ENCODE peak calls at places on chromosomes 6 and 20, in nine cellular contexts. One of them, this sample, is unnamed.

GRCh38 chr6:3838992-3839867 is 9.9 kb upstream of the FAM50B start:
- DNase-seq in CD8-positive, alpha-beta memory T cell: no peak
- DNase-seq in HL-60: no peak
- DNase-seq in PC-3: no peak
- DNase-seq in brain microvascular endothelial cell: no peak
- DNase-seq in neural progenitor cell: no peak
- DNase-seq in naive thymus-derived CD4-positive, alpha-beta T cell: no peak
- DNase-seq in cardiac muscle cell: peak; percentile 67
- DNase-seq in ovary: no peak
- DNase-seq in this sample: no peak

GRCh38 chr6:63598251-63599036 is 26.2 kb downstream of the LOC128125822 start:
- DNase-seq in CD8-positive, alpha-beta memory T cell: peak; percentile 83
- DNase-seq in HL-60: no peak
- DNase-seq in PC-3: peak; percentile 65
- DNase-seq in brain microvascular endothelial cell: peak; percentile 47
- DNase-seq in neural progenitor cell: peak; percentile 83
- DNase-seq in naive thymus-derived CD4-positive, alpha-beta T cell: peak; percentile 39
- DNase-seq in cardiac muscle cell: peak; percentile 64
- DNase-seq in ovary: peak; percentile 53
- DNase-seq in this sample: no peak

GRCh38 chr6:123810214-123810613 is 6.5 kb downstream of the NKAIN2 start:
- DNase-seq in CD8-positive, alpha-beta memory T cell: no peak
- DNase-seq in HL-60: no peak
- DNase-seq in PC-3: no peak
- DNase-seq in brain microvascular endothelial cell: no peak
- DNase-seq in neural progenitor cell: no peak
- DNase-seq in naive thymus-derived CD4-positive, alpha-beta T cell: no peak
- DNase-seq in cardiac muscle cell: no peak
- DNase-seq in ovary: no peak
- DNase-seq in this sample: no peak

GRCh38 chr6:31769684-31770371 is 7.3 kb downstream of the VWA7 start:
- DNase-seq in CD8-positive, alpha-beta memory T cell: peak; percentile 85
- DNase-seq in HL-60: peak; percentile 73
- DNase-seq in PC-3: peak; percentile 85
- DNase-seq in brain microvascular endothelial cell: peak; percentile 55
- DNase-seq in neural progenitor cell: peak; percentile 55
- DNase-seq in naive thymus-derived CD4-positive, alpha-beta T cell: peak; percentile 62
- DNase-seq in cardiac muscle cell: peak; percentile 60
- DNase-seq in ovary: no peak
- DNase-seq in this sample: peak; percentile 55

GRCh38 chr6:159460476-159460875 is 232.6 kb downstream of the SOD2 start:
- DNase-seq in CD8-positive, alpha-beta memory T cell: no peak
- DNase-seq in HL-60: no peak
- DNase-seq in PC-3: no peak
- DNase-seq in brain microvascular endothelial cell: no peak
- DNase-seq in neural progenitor cell: no peak
- DNase-seq in naive thymus-derived CD4-positive, alpha-beta T cell: no peak
- DNase-seq in cardiac muscle cell: no peak
- DNase-seq in ovary: no peak
- DNase-seq in this sample: no peak

GRCh38 chr6:137588472-137588871 is 94.3 kb upstream of the OLIG3 start:
- DNase-seq in CD8-positive, alpha-beta memory T cell: no peak
- DNase-seq in HL-60: no peak
- DNase-seq in PC-3: no peak
- DNase-seq in brain microvascular endothelial cell: no peak
- DNase-seq in neural progenitor cell: no peak
- DNase-seq in naive thymus-derived CD4-positive, alpha-beta T cell: no peak
- DNase-seq in cardiac muscle cell: no peak
- DNase-seq in ovary: no peak
- DNase-seq in this sample: no peak

GRCh38 chr20:58818585-58819285 is 32.0 kb downstream of the GNAS-AS1 start:
- DNase-seq in CD8-positive, alpha-beta memory T cell: no peak
- DNase-seq in HL-60: no peak
- DNase-seq in PC-3: peak; percentile 51
- DNase-seq in brain microvascular endothelial cell: no peak
- DNase-seq in neural progenitor cell: no peak
- DNase-seq in naive thymus-derived CD4-positive, alpha-beta T cell: no peak
- DNase-seq in cardiac muscle cell: peak; percentile 48
- DNase-seq in ovary: no peak
- DNase-seq in this sample: no peak

GRCh38 chr6:138291036-138291848 is 73.0 kb upstream of the PBOV1 start:
- DNase-seq in CD8-positive, alpha-beta memory T cell: no peak
- DNase-seq in HL-60: no peak
- DNase-seq in PC-3: no peak
- DNase-seq in brain microvascular endothelial cell: no peak
- DNase-seq in neural progenitor cell: peak; percentile 41
- DNase-seq in naive thymus-derived CD4-positive, alpha-beta T cell: no peak
- DNase-seq in cardiac muscle cell: no peak
- DNase-seq in ovary: no peak
- DNase-seq in this sample: no peak

GRCh38 chr6:148370171-148370570 is 27.5 kb downstream of the SASH1 start:
- DNase-seq in CD8-positive, alpha-beta memory T cell: no peak
- DNase-seq in HL-60: peak; percentile 56
- DNase-seq in PC-3: no peak
- DNase-seq in brain microvascular endothelial cell: no peak
- DNase-seq in neural progenitor cell: no peak
- DNase-seq in naive thymus-derived CD4-positive, alpha-beta T cell: no peak
- DNase-seq in cardiac muscle cell: no peak
- DNase-seq in ovary: no peak
- DNase-seq in this sample: no peak

GRCh38 chr6:148365037-148365436 is 22.4 kb downstream of the SASH1 start:
- DNase-seq in CD8-positive, alpha-beta memory T cell: no peak
- DNase-seq in HL-60: no peak
- DNase-seq in PC-3: no peak
- DNase-seq in brain microvascular endothelial cell: no peak
- DNase-seq in neural progenitor cell: no peak
- DNase-seq in naive thymus-derived CD4-positive, alpha-beta T cell: no peak
- DNase-seq in cardiac muscle cell: no peak
- DNase-seq in ovary: no peak
- DNase-seq in this sample: no peak

GRCh38 chr6:148359228-148359627 is 16.6 kb downstream of the SASH1 start:
- DNase-seq in CD8-positive, alpha-beta memory T cell: no peak
- DNase-seq in HL-60: peak; percentile 58
- DNase-seq in PC-3: no peak
- DNase-seq in brain microvascular endothelial cell: no peak
- DNase-seq in neural progenitor cell: no peak
- DNase-seq in naive thymus-derived CD4-positive, alpha-beta T cell: no peak
- DNase-seq in cardiac muscle cell: no peak
- DNase-seq in ovary: no peak
- DNase-seq in this sample: no peak

GRCh38 chr6:148367418-148368024 is 24.9 kb downstream of the SASH1 start:
- DNase-seq in CD8-positive, alpha-beta memory T cell: no peak
- DNase-seq in HL-60: peak; percentile 56
- DNase-seq in PC-3: peak; percentile 9
- DNase-seq in brain microvascular endothelial cell: peak; percentile 51
- DNase-seq in neural progenitor cell: peak; percentile 15
- DNase-seq in naive thymus-derived CD4-positive, alpha-beta T cell: no peak
- DNase-seq in cardiac muscle cell: peak; percentile 91
- DNase-seq in ovary: no peak
- DNase-seq in this sample: no peak

DNA sequence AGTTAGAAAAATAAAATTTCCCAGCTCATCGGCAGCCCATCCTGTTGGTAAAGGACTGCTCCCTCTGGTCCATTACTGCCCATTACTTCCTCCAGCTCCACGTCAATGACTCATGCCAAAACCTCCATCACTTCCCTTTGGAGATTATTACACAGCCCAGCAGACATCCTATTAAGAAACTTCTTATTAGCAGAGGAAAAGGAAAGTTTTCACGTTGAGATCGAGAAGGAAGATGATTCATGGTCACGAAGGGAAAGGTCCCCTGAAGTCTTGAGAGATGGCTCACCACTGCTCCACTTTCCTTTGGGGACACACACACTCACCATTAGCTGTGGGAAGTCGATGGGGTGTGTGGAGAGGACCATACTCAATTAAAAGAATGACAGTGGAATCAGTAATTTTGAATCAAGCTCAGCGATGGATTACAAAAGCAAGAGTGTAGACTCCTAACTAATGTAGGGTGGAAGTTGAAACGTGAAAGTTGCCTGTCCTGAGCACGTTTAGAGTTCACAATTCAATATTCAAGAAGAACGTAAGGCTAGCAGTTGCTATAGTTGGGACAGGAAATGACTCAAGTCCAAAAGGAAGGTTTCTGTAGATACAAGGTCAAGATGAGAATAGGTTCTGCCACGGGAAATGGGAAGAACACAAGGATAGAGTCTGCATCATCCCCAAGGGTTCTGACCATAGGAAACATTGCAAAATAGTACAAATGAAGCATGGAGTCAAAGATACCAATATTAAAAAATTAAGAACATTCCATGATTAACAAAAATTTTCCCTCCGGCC is 21.6 kb downstream of the SASH1 start:
- DNase-seq in CD8-positive, alpha-beta memory T cell: no peak
- DNase-seq in HL-60: peak; percentile 82
- DNase-seq in PC-3: no peak
- DNase-seq in brain microvascular endothelial cell: peak; percentile 72
- DNase-seq in neural progenitor cell: no peak
- DNase-seq in naive thymus-derived CD4-positive, alpha-beta T cell: no peak
- DNase-seq in cardiac muscle cell: peak; percentile 86
- DNase-seq in ovary: no peak
- DNase-seq in this sample: no peak
- H3K4me3 ChIP-seq in CD8-positive, alpha-beta memory T cell: no peak overlapping the region
- H3K4me3 ChIP-seq in HL-60: peak overlapping the region; percentile 10
- H3K4me3 ChIP-seq in PC-3: no peak overlapping the region
- H3K4me3 ChIP-seq in brain microvascular endothelial cell: peak overlapping the region; percentile 18
- H3K4me3 ChIP-seq in neural progenitor cell: no peak overlapping the region
- H3K4me3 ChIP-seq in naive thymus-derived CD4-positive, alpha-beta T cell: no peak overlapping the region
- H3K4me3 ChIP-seq in cardiac muscle cell: no peak overlapping the region
- H3K4me3 ChIP-seq in ovary: no peak overlapping the region
- H3K4me3 ChIP-seq in this sample: no peak overlapping the region

GRCh38 chr20:56932575-56933330 is 303.6 kb downstream of the TFAP2C start:
- DNase-seq in CD8-positive, alpha-beta memory T cell: no peak
- DNase-seq in HL-60: no peak
- DNase-seq in PC-3: peak; percentile 53
- DNase-seq in brain microvascular endothelial cell: no peak
- DNase-seq in neural progenitor cell: no peak
- DNase-seq in naive thymus-derived CD4-positive, alpha-beta T cell: no peak
- DNase-seq in cardiac muscle cell: no peak
- DNase-seq in ovary: no peak
- DNase-seq in this sample: no peak
- H3K27me3 ChIP-seq in CD8-positive, alpha-beta memory T cell: no peaks in the 10 kb centered on the region
- H3K27me3 ChIP-seq in HL-60: peaks cover 17% of the 10 kb centered on the region
- H3K27me3 ChIP-seq in PC-3: no peaks in the 10 kb centered on the region
- H3K27me3 ChIP-seq in brain microvascular endothelial cell: peaks cover 20% of the 10 kb centered on the region
- H3K27me3 ChIP-seq in neural progenitor cell: peaks cover 33% of the 10 kb centered on the region
- H3K27me3 ChIP-seq in naive thymus-derived CD4-positive, alpha-beta T cell: no peaks in the 10 kb centered on the region
- H3K27me3 ChIP-seq in cardiac muscle cell: peaks cover 40% of the 10 kb centered on the region
- H3K27me3 ChIP-seq in ovary: no peaks in the 10 kb centered on the region
- H3K27me3 ChIP-seq in this sample: no peaks in the 10 kb centered on the region

GRCh38 chr6:15382712-15383111 is 136.8 kb downstream of the JARID2 start:
- DNase-seq in CD8-positive, alpha-beta memory T cell: no peak
- DNase-seq in HL-60: no peak
- DNase-seq in PC-3: no peak
- DNase-seq in brain microvascular endothelial cell: no peak
- DNase-seq in neural progenitor cell: no peak
- DNase-seq in naive thymus-derived CD4-positive, alpha-beta T cell: no peak
- DNase-seq in cardiac muscle cell: no peak
- DNase-seq in ovary: no peak
- DNase-seq in this sample: no peak

GRCh38 chr6:15386756-15387112 is 140.9 kb downstream of the JARID2 start:
- DNase-seq in CD8-positive, alpha-beta memory T cell: no peak
- DNase-seq in HL-60: no peak
- DNase-seq in PC-3: no peak
- DNase-seq in brain microvascular endothelial cell: no peak
- DNase-seq in neural progenitor cell: no peak
- DNase-seq in naive thymus-derived CD4-positive, alpha-beta T cell: no peak
- DNase-seq in cardiac muscle cell: no peak
- DNase-seq in ovary: no peak
- DNase-seq in this sample: no peak

GRCh38 chr6:15385521-15385920 is 139.7 kb downstream of the JARID2 start:
- DNase-seq in CD8-positive, alpha-beta memory T cell: no peak
- DNase-seq in HL-60: no peak
- DNase-seq in PC-3: no peak
- DNase-seq in brain microvascular endothelial cell: no peak
- DNase-seq in neural progenitor cell: no peak
- DNase-seq in naive thymus-derived CD4-positive, alpha-beta T cell: no peak
- DNase-seq in cardiac muscle cell: no peak
- DNase-seq in ovary: no peak
- DNase-seq in this sample: no peak

GRCh38 chr6:15386110-15386755 is 140.4 kb downstream of the JARID2 start:
- DNase-seq in CD8-positive, alpha-beta memory T cell: no peak
- DNase-seq in HL-60: no peak
- DNase-seq in PC-3: no peak
- DNase-seq in brain microvascular endothelial cell: no peak
- DNase-seq in neural progenitor cell: no peak
- DNase-seq in naive thymus-derived CD4-positive, alpha-beta T cell: no peak
- DNase-seq in cardiac muscle cell: no peak
- DNase-seq in ovary: no peak
- DNase-seq in this sample: no peak

DNA sequence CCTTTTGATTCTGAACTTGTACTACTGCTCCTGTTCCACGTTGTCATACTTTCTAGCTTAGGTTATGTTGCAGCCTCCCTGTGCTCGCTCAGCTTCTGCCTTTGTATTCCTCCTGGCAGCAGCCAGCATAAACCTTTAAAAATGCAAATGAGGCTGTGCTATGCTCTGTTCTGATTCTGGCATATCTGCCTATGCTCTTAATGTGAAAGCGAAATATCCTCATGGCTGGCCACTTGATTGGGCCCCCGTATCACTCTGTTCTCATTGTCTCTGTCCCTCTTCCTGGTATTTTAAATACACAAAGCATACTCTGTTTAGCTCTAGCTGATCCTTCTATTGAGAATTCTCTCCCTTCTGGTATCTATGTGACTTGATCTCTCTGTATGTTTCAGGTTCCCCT is 139.0 kb downstream of the JARID2 start:
- DNase-seq in CD8-positive, alpha-beta memory T cell: no peak
- DNase-seq in HL-60: no peak
- DNase-seq in PC-3: no peak
- DNase-seq in brain microvascular endothelial cell: no peak
- DNase-seq in neural progenitor cell: no peak
- DNase-seq in naive thymus-derived CD4-positive, alpha-beta T cell: no peak
- DNase-seq in cardiac muscle cell: no peak
- DNase-seq in ovary: no peak
- DNase-seq in this sample: no peak
- H3K27ac ChIP-seq in CD8-positive, alpha-beta memory T cell: no peak overlapping the region
- H3K27ac ChIP-seq in HL-60: no peak overlapping the region
- H3K27ac ChIP-seq in PC-3: no peak overlapping the region
- H3K27ac ChIP-seq in brain microvascular endothelial cell: no peak overlapping the region
- H3K27ac ChIP-seq in neural progenitor cell: no peak overlapping the region
- H3K27ac ChIP-seq in naive thymus-derived CD4-positive, alpha-beta T cell: no peak overlapping the region
- H3K27ac ChIP-seq in cardiac muscle cell: no peak overlapping the region
- H3K27ac ChIP-seq in ovary: no peak overlapping the region
- H3K27ac ChIP-seq in this sample: no peak overlapping the region

DNA sequence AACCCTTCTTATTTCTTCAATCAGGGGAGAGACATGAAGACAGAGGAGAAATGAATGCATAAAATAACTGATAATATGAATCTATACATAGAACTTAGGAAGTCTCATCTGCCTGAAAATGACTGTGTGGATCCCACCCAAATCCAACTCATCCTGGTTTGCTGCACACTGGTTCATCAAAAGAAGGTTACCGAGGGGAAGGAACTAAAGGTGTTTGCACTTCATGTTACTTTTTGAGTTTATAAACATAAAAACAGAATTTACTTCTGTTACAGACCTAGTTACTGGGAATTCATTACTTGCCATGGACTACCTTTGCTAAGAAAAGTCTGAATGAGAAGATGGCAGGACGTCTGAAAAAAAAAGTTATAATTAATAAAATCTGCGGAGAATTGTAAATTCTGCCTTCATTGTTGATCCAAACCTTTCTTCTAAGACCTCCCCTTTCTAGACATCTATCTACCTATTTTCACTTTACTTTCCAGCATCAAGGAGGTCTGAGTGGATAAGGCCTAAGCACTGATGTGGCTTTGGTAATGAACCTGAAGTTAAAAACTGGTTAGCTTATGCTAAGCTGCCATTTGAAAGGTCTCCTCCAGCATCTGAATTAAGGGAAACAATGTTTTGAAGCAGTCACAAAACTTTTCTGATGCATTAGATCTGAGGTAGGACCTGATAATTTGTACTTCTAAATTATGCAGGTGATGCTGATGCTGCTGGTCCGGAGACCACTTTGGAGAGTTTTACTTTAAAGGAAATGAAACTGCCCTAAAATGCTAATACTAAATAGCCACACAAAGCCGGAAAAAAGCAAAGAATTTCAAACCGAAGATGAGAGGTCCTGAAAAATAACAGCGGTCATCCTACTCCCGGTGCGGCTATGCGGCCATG is 84.0 kb downstream of the HFE start:
- DNase-seq in CD8-positive, alpha-beta memory T cell: no peak
- DNase-seq in HL-60: no peak
- DNase-seq in PC-3: no peak
- DNase-seq in brain microvascular endothelial cell: no peak
- DNase-seq in neural progenitor cell: no peak
- DNase-seq in naive thymus-derived CD4-positive, alpha-beta T cell: no peak
- DNase-seq in cardiac muscle cell: no peak
- DNase-seq in ovary: no peak
- DNase-seq in this sample: no peak
- H3K4me3 ChIP-seq in CD8-positive, alpha-beta memory T cell: peak overlapping the region; percentile 94
- H3K4me3 ChIP-seq in HL-60: peak overlapping the region; percentile 62
- H3K4me3 ChIP-seq in PC-3: no peak overlapping the region
- H3K4me3 ChIP-seq in brain microvascular endothelial cell: peak overlapping the region; percentile 68
- H3K4me3 ChIP-seq in neural progenitor cell: peak overlapping the region; percentile 76
- H3K4me3 ChIP-seq in naive thymus-derived CD4-positive, alpha-beta T cell: peak overlapping the region; percentile 78
- H3K4me3 ChIP-seq in cardiac muscle cell: peak overlapping the region; percentile 53
- H3K4me3 ChIP-seq in ovary: peak overlapping the region; percentile 72
- H3K4me3 ChIP-seq in this sample: peak overlapping the region; percentile 33

This sample was measured in iPS DF 6.9.